ENCODE peak calls at places on chromosomes 3 and 15, in four cellular contexts. One of them, this sample, is unnamed. For H3K27me3, the result is how much of the 10 kb centered on the place peaks cover.

GRCh38 chr3:123688241-123688747 is 103.4 kb upstream of the HACD2 start:
- DNase-seq in left lung: no peak
- DNase-seq in dorsolateral prefrontal cortex: no peak
- DNase-seq in IMR-90: peak
- DNase-seq in this sample: no peak

GRCh38 chr3:146077181-146077580 is 83.8 kb downstream of the PLOD2 start:
- DNase-seq in dorsolateral prefrontal cortex: no peak
- DNase-seq in IMR-90: peak
- DNase-seq in left lung: no peak
- DNase-seq in this sample: no peak

GRCh38 chr3:106371605-106372292 is 502.9 kb upstream of the CBLB start:
- DNase-seq in dorsolateral prefrontal cortex: no peak
- DNase-seq in IMR-90: peak
- DNase-seq in left lung: no peak
- DNase-seq in this sample: no peak

GRCh38 chr3:127097516-127097915 is 95.4 kb upstream of the PRR23E start:
- DNase-seq in IMR-90: no peak
- DNase-seq in dorsolateral prefrontal cortex: no peak
- DNase-seq in left lung: no peak
- DNase-seq in this sample: no peak

GRCh38 chr3:16186081-16186480 is 11.6 kb downstream of the GALNT15 start:
- DNase-seq in dorsolateral prefrontal cortex: no peak
- DNase-seq in left lung: no peak
- DNase-seq in IMR-90: peak
- DNase-seq in this sample: no peak

GRCh38 chr3:72375237-72376154 is 472.7 kb downstream of the SHQ1 start:
- DNase-seq in IMR-90: no peak
- DNase-seq in dorsolateral prefrontal cortex: no peak
- DNase-seq in left lung: no peak
- DNase-seq in this sample: no peak

GRCh38 chr3:191275751-191276150 is 53.4 kb upstream of the CCDC50 start:
- DNase-seq in left lung: no peak
- DNase-seq in IMR-90: no peak
- DNase-seq in dorsolateral prefrontal cortex: no peak
- DNase-seq in this sample: no peak

GRCh38 chr3:186138272-186138981 is 29.5 kb upstream of the ETV5 start:
- DNase-seq in IMR-90: no peak
- DNase-seq in dorsolateral prefrontal cortex: peak
- DNase-seq in left lung: no peak
- DNase-seq in this sample: no peak

GRCh38 chr3:125479091-125479490 is 40.9 kb downstream of the SNX4 start:
- DNase-seq in left lung: no peak
- DNase-seq in dorsolateral prefrontal cortex: no peak
- DNase-seq in IMR-90: peak
- DNase-seq in this sample: no peak

GRCh38 chr3:117692416-117692995 is 982.9 kb downstream of the TUSC7 start:
- DNase-seq in left lung: no peak
- DNase-seq in IMR-90: peak
- DNase-seq in dorsolateral prefrontal cortex: peak
- DNase-seq in this sample: no peak

DNA sequence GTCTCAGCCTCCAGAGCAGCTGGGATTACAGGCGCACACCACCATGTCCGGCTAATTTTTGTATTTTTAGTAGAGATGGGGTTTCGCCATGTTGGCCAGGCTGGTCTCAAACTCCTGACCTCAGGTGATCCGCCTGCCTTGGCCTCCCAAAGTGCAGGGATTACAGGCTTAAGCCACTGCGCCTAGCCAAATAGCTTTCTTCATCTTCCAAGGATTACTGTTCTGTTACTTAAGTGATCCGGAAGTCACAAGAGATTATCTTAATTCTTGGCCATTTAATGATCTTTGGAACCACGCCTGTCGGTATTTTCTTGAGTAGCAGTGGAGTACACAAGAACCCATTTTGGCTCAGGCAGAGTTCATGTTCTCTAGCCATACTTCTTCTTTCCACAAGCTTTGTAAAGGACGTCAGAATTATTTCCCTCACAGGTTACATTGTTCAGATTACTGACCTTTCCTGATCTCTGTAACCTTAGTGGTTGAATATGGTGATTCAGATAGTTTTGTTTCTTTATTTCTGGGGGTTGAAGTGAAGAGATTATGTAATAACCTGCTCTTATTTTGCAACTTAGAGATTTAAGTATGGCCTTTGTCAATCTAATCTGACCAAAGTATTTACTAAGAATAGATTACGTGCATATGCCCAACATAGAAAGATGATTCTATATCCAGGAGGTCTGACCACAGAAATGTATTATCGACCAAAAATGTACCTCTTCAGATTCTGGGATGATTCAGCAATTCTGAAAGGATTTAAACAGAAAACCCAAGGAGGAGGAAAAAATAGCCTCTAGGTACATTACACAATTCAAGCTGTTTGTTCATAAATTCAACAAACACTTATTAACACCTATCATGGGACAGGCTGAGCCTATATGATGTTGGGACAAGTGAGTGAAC is 132.2 kb downstream of the GREM1 start:
- DNase-seq in dorsolateral prefrontal cortex: no peak
- DNase-seq in IMR-90: peak
- DNase-seq in left lung: no peak
- DNase-seq in this sample: no peak
- H3K27ac ChIP-seq in dorsolateral prefrontal cortex: no peak
- H3K27ac ChIP-seq in IMR-90: peak
- H3K27ac ChIP-seq in left lung: no peak
- H3K27ac ChIP-seq in this sample: no peak

GRCh38 chr15:80778964-80779657 is at the start of gene CEMIP:
- DNase-seq in left lung: peak
- DNase-seq in IMR-90: peak
- DNase-seq in dorsolateral prefrontal cortex: peak
- DNase-seq in this sample: peak
- TF ChIP-seq CTCF in left lung: peak
- TF ChIP-seq CTCF in IMR-90: peak
- TF ChIP-seq CTCF in dorsolateral prefrontal cortex: peak
- TF ChIP-seq CTCF in this sample: no peak

DNA sequence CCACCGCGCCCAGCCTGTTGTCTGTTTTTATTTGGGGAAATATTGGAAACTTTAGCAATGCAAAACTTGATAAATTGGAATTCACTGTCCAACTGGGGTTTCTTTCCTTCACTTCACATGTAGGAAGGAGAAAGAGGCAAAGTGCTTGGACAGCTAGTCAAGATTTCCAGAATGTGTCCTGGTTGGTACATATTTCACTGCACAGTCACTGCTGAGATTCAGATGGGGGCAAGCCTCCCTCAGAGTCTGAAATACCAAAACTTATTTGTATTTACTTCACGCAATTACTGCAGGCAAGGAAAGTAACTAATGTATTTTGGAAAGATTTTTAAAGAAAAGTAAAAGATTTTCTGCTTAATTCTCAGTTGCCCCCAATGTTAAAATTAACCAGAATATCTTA is 21.0 kb downstream of the LRRC31 start:
- DNase-seq in dorsolateral prefrontal cortex: no peak
- DNase-seq in left lung: no peak
- DNase-seq in IMR-90: no peak
- DNase-seq in this sample: no peak
- H3K27me3 ChIP-seq in dorsolateral prefrontal cortex: under half
- H3K27me3 ChIP-seq in left lung: under half
- H3K27me3 ChIP-seq in IMR-90: under half
- H3K27me3 ChIP-seq in this sample: under half

DNA sequence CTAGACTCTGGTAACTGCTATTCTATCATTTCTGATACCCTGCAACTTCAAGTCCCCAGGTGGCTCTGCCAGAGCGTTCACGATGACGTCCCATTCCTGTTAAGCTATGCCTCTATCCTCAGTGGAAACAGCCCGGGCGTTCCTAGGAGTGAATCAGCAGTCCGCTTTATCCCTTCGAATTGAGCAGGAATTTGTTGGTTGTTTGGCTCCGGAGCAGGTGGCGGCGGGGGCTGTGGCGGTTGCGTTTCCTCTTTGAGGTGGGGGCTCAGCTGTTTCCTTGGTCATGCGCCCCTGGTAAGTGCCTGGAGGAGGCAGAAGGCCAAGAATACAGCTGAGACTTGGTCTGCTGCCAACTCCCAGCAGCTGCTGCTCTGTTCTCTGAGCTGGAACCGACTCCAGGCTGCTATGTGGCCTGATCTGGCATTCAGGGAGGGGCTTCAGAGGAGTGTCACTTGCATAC is 25.2 kb downstream of the ARPP21 start:
- DNase-seq in dorsolateral prefrontal cortex: peak
- DNase-seq in left lung: peak
- DNase-seq in IMR-90: peak
- DNase-seq in this sample: no peak
- H3K27ac ChIP-seq in dorsolateral prefrontal cortex: peak
- H3K27ac ChIP-seq in left lung: no peak
- H3K27ac ChIP-seq in IMR-90: no peak
- H3K27ac ChIP-seq in this sample: no peak